ENCODE peak calls at places on chromosome 13, in six cellular contexts. O is thyroid gland, G is mammary epithelial cell, D is body of pancreas, F is tibial nerve, V is A673. H is an unnamed sample.
A peak's percentile ranks its signal among the peaks of the same experiment; 100 is the strongest.

GRCh38 chr13:67662997-67663396 is 432.9 kb upstream of the PCDH9 start:
- DNase-seq in O (no peak), G (no peak), D (no peak), F (no peak), V (no peak), H (no peak)

GRCh38 chr13:113916330-113916815 is 52.5 kb upstream of the GAS6 start:
- DNase-seq in O (no peak), G (peak; percentile 82), D (no peak), F (no peak), V (no peak), H (no peak)

GRCh38 chr13:112231451-112232083 is 144.6 kb upstream of the SPACA7 start:
- DNase-seq in O (no peak), G (no peak), D (no peak), F (no peak), V (no peak), H (no peak)

GRCh38 chr13:80921971-80922370 is 581.0 kb upstream of the SPRY2 start:
- DNase-seq in O (no peak), G (no peak), D (no peak), F (no peak), V (no peak), H (no peak)

GRCh38 chr13:41418751-41419150 is 38.6 kb upstream of the RGCC start:
- DNase-seq in O (no peak), G (peak; percentile 23), D (no peak), F (no peak), V (no peak), H (no peak)

GRCh38 chr13:109764474-109765292 is 21.7 kb downstream of the IRS2 start:
- DNase-seq in O (no peak), G (peak; percentile 59), D (no peak), F (no peak), V (peak; percentile 74), H (no peak)

GRCh38 chr13:40483601-40484000 is 182.8 kb downstream of the FOXO1 start:
- DNase-seq in O (peak; percentile 92), G (no peak), D (no peak), F (no peak), V (no peak), H (no peak)

GRCh38 chr13:40087021-40088002 is 431.9 kb downstream of the COG6 start:
- DNase-seq in O (peak; percentile 29), G (peak; percentile 43), D (no peak), F (no peak), V (no peak), H (no peak)

GRCh38 chr13:40127476-40127875 is 472.0 kb downstream of the COG6 start:
- DNase-seq in O (no peak), G (no peak), D (no peak), F (no peak), V (no peak), H (peak; percentile 97)

GRCh38 chr13:72990883-72991282 is 67.9 kb upstream of the KLF5 start:
- DNase-seq in O (no peak), G (no peak), D (no peak), F (no peak), V (no peak), H (no peak)

GRCh38 chr13:73367886-73368285 is 309.1 kb downstream of the KLF5 start:
- DNase-seq in O (no peak), G (no peak), D (no peak), F (no peak), V (no peak), H (no peak)

GRCh38 chr13:44972956-44973581 is 16.2 kb downstream of the NUFIP1 start:
- DNase-seq in O (no peak), G (no peak), D (no peak), F (no peak), V (peak; percentile 61), H (no peak)

GRCh38 chr13:43357435-43358065 is 334.2 kb downstream of the DNAJC15 start:
- DNase-seq in O (no peak), G (no peak), D (no peak), F (no peak), V (no peak), H (no peak)

GRCh38 chr13:62643007-62643483 is 1227.4 kb upstream of the PCDH20 start:
- DNase-seq in O (no peak), G (peak; percentile 7), D (no peak), F (no peak), V (no peak), H (no peak)

GRCh38 chr13:96492758-96493157 is 402.9 kb downstream of the HS6ST3 start:
- DNase-seq in O (peak; percentile 18), G (no peak), D (peak; percentile 50), F (no peak), V (no peak), H (no peak)

GRCh38 chr13:30796833-30797601 is 61.7 kb downstream of the ALOX5AP start:
- DNase-seq in O (no peak), G (peak; percentile 64), D (no peak), F (no peak), V (peak; percentile 49), H (no peak)

GRCh38 chr13:23993439-23993980 is 96.2 kb upstream of the C1QTNF9B start:
- DNase-seq in O (no peak), G (no peak), D (no peak), F (no peak), V (no peak), H (no peak)

GRCh38 chr13:51246411-51247298 is 24.5 kb downstream of the FAM124A start:
- DNase-seq in O (peak; percentile 96), G (no peak), D (no peak), F (no peak), V (no peak), H (no peak)

GRCh38 chr13:30551194-30551593 is 66.5 kb upstream of the USPL1 start:
- DNase-seq in O (no peak), G (peak; percentile 24), D (peak; percentile 26), F (no peak), V (peak; percentile 56), H (peak; percentile 85)

GRCh38 chr13:24727731-24728601 is 36.0 kb upstream of the RNF17 start:
- DNase-seq in O (peak; percentile 73), G (peak; percentile 73), D (peak; percentile 66), F (no peak), V (peak; percentile 90), H (peak; percentile 92)

GRCh38 chr13:38398810-38399493 is 49.3 kb downstream of the UFM1 start:
- DNase-seq in O (no peak), G (peak; percentile 95), D (no peak), F (no peak), V (peak; percentile 45), H (no peak)

GRCh38 chr13:39353988-39354387 is 249.0 kb downstream of the LHFPL6 start:
- DNase-seq in O (no peak), G (peak; percentile 77), D (no peak), F (no peak), V (no peak), H (no peak)

GRCh38 chr13:24218320-24218719 is 57.8 kb downstream of the SPATA13 start:
- DNase-seq in O (no peak), G (no peak), D (no peak), F (no peak), V (no peak), H (no peak)

GRCh38 chr13:65679240-65679639 is 1550.9 kb downstream of the PCDH9 start:
- DNase-seq in O (no peak), G (no peak), D (no peak), F (no peak), V (no peak), H (no peak)

GRCh38 chr13:74132768-74133656 is 1.2 kb downstream of the KLF12 start:
- DNase-seq in O (peak; percentile 6), G (peak; percentile 23), D (no peak), F (no peak), V (peak; percentile 47), H (peak; percentile 81)

GRCh38 chr13:90188237-90188636 is 1159.2 kb upstream of the MIR17HG start:
- DNase-seq in O (no peak), G (no peak), D (no peak), F (no peak), V (no peak), H (no peak)

GRCh38 chr13:90185734-90186133 is 1161.8 kb upstream of the MIR17HG start:
- DNase-seq in O (no peak), G (peak; percentile 4), D (no peak), F (no peak), V (no peak), H (no peak)

DNA sequence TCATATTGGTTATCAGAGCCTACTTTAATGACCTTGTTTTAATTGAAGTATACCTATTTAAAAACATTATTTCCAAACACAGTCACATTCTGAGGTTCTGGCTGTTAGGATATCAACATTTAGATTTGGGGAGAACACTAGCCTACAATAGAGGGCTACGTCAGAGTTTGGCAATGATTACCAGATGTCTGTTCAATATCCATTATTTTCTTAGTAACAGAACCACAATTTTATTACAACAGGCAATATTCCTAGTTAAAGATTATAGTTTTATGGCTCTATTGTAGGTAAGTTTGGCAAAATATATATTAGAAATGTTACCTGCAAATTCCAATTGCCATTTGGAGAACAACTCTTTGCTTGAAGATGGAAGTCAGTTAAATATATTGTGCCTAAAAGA is 1163.1 kb upstream of the MIR17HG start:
- DNase-seq in O (no peak), G (no peak), D (no peak), F (no peak), V (no peak), H (no peak)
- H3K27ac ChIP-seq in O (no peak overlapping the region), G (no peak overlapping the region), D (no peak overlapping the region), F (no peak overlapping the region), V (no peak overlapping the region), H (no peak overlapping the region)

DNA sequence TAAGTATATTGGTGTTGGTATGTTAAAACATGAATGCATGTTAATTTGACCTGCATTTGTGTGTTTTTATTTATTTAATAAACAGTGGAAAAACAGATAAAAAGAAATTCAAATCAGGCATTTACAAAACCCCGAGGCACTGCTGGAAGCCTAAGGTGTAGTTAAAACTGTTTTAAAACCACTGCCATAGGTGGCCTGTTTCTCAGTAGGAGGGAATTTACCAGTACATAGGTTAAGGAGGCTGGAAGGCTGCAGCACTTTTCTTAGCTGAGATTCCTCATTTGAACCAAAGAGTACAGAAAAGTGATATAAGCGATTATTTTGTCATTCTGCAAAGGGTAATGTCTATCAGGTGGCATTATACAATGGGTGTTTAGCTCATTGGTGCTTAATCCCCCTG is 99.6 kb downstream of the PAN3 start:
- DNase-seq in O (no peak), G (no peak), D (no peak), F (no peak), V (no peak), H (no peak)
- H3K4me3 ChIP-seq in O (no peak overlapping the region), G (no peak overlapping the region), D (no peak overlapping the region), F (no peak overlapping the region), V (no peak overlapping the region), H (no peak overlapping the region)

DNA sequence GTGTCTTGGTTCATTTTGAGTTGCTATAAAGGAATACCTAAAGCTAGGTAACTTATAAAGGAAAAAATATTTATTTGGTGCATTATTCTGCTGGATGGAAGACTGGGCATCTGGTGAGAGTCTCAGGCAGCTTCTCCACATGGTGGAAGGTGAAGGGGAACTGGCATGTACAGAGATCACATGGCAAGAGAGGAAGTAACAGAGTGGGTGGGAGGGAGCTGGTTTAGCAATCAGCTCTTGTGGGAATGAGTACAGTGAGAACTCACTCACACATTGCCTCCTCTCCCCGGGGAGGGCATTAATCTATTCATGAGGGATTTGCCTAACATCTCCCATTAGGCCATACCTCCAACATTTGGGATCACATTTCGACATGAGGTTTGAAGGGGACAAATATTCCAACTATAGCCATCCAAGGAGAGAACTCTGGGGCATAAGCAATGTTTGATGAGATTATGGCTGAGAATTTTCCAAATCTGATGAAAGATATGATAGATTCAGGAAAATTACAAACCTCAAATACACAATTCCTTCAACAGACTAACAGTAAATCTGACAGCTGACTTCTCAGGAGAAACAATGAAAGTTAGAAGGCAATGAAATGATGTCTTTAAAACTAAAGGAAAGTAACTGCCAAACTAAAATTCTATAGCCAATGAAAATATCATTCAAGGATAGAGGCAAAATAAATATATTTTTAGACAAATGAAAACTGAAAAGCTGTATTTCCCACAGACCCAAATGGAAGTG is 52.5 kb downstream of the MTUS2 start:
- DNase-seq in O (no peak), G (no peak), D (no peak), F (no peak), V (no peak), H (no peak)
- H3K27ac ChIP-seq in O (no peak overlapping the region), G (no peak overlapping the region), D (no peak overlapping the region), F (no peak overlapping the region), V (no peak overlapping the region), H (no peak overlapping the region)

GRCh38 chr13:21139374-21139773 is 37.0 kb downstream of the SKA3 start:
- DNase-seq in O (no peak), G (no peak), D (no peak), F (no peak), V (no peak), H (no peak)
- H3K4me3 ChIP-seq in O (no peak overlapping the region), G (peak overlapping the region; percentile 83), D (no peak overlapping the region), F (peak overlapping the region; percentile 59), V (peak overlapping the region; percentile 90), H (peak overlapping the region; percentile 90)

H was measured in Karpas-422.